ENCODE peak calls at places on chromosome 11, in five cellular contexts. One of them, this sample, is unnamed.

GRCh38 chr11:46099973-46100335 is 21.3 kb downstream of the PHF21A start:
- DNase-seq in ureter: no peak
- DNase-seq in iris pigment epithelial cell: peak
- DNase-seq in activated CD4-positive, alpha-beta memory T cell treated with anti-CD3 and anti-CD28 coated beads for 36 hours: no peak
- DNase-seq in activated effector memory CD4-positive, alpha-beta T cell treated with anti-CD3 and anti-CD28 coated beads, Interleukin-2, amount 50 U/mL, for 16 hours: no peak
- DNase-seq in this sample: no peak

GRCh38 chr11:57321388-57321995 is 3.3 kb downstream of the TNKS1BP1 start:
- DNase-seq in activated CD4-positive, alpha-beta memory T cell treated with anti-CD3 and anti-CD28 coated beads for 36 hours: no peak
- DNase-seq in iris pigment epithelial cell: no peak
- DNase-seq in ureter: no peak
- DNase-seq in activated effector memory CD4-positive, alpha-beta T cell treated with anti-CD3 and anti-CD28 coated beads, Interleukin-2, amount 50 U/mL, for 16 hours: no peak
- DNase-seq in this sample: no peak

GRCh38 chr11:108975641-108976071 is 310.8 kb downstream of the DDX10 start:
- DNase-seq in activated effector memory CD4-positive, alpha-beta T cell treated with anti-CD3 and anti-CD28 coated beads, Interleukin-2, amount 50 U/mL, for 16 hours: no peak
- DNase-seq in iris pigment epithelial cell: no peak
- DNase-seq in activated CD4-positive, alpha-beta memory T cell treated with anti-CD3 and anti-CD28 coated beads for 36 hours: no peak
- DNase-seq in ureter: no peak
- DNase-seq in this sample: no peak

GRCh38 chr11:19768197-19768596 is 55.6 kb downstream of the NAV2 start:
- DNase-seq in activated effector memory CD4-positive, alpha-beta T cell treated with anti-CD3 and anti-CD28 coated beads, Interleukin-2, amount 50 U/mL, for 16 hours: no peak
- DNase-seq in iris pigment epithelial cell: no peak
- DNase-seq in activated CD4-positive, alpha-beta memory T cell treated with anti-CD3 and anti-CD28 coated beads for 36 hours: no peak
- DNase-seq in ureter: no peak
- DNase-seq in this sample: no peak

GRCh38 chr11:108115495-108116140 is 5.7 kb upstream of the ACAT1 start:
- DNase-seq in ureter: peak
- DNase-seq in activated CD4-positive, alpha-beta memory T cell treated with anti-CD3 and anti-CD28 coated beads for 36 hours: no peak
- DNase-seq in iris pigment epithelial cell: peak
- DNase-seq in activated effector memory CD4-positive, alpha-beta T cell treated with anti-CD3 and anti-CD28 coated beads, Interleukin-2, amount 50 U/mL, for 16 hours: no peak
- DNase-seq in this sample: no peak

GRCh38 chr11:102438311-102439062 is 14.1 kb downstream of the TMEM123 start:
- DNase-seq in activated CD4-positive, alpha-beta memory T cell treated with anti-CD3 and anti-CD28 coated beads for 36 hours: peak
- DNase-seq in activated effector memory CD4-positive, alpha-beta T cell treated with anti-CD3 and anti-CD28 coated beads, Interleukin-2, amount 50 U/mL, for 16 hours: peak
- DNase-seq in iris pigment epithelial cell: no peak
- DNase-seq in ureter: no peak
- DNase-seq in this sample: no peak

GRCh38 chr11:19920982-19921381 is 208.3 kb downstream of the NAV2 start:
- DNase-seq in activated CD4-positive, alpha-beta memory T cell treated with anti-CD3 and anti-CD28 coated beads for 36 hours: no peak
- DNase-seq in iris pigment epithelial cell: no peak
- DNase-seq in activated effector memory CD4-positive, alpha-beta T cell treated with anti-CD3 and anti-CD28 coated beads, Interleukin-2, amount 50 U/mL, for 16 hours: no peak
- DNase-seq in ureter: no peak
- DNase-seq in this sample: no peak

GRCh38 chr11:124923296-124923695 is 4.2 kb downstream of the HEPN1 start:
- DNase-seq in activated effector memory CD4-positive, alpha-beta T cell treated with anti-CD3 and anti-CD28 coated beads, Interleukin-2, amount 50 U/mL, for 16 hours: no peak
- DNase-seq in iris pigment epithelial cell: no peak
- DNase-seq in activated CD4-positive, alpha-beta memory T cell treated with anti-CD3 and anti-CD28 coated beads for 36 hours: no peak
- DNase-seq in ureter: no peak
- DNase-seq in this sample: no peak

GRCh38 chr11:86261328-86261727 is 16.8 kb downstream of the EED start:
- DNase-seq in ureter: no peak
- DNase-seq in activated effector memory CD4-positive, alpha-beta T cell treated with anti-CD3 and anti-CD28 coated beads, Interleukin-2, amount 50 U/mL, for 16 hours: no peak
- DNase-seq in iris pigment epithelial cell: no peak
- DNase-seq in activated CD4-positive, alpha-beta memory T cell treated with anti-CD3 and anti-CD28 coated beads for 36 hours: no peak
- DNase-seq in this sample: no peak

GRCh38 chr11:113162590-113162961 is 151.8 kb upstream of the TTC12 start:
- DNase-seq in iris pigment epithelial cell: no peak
- DNase-seq in ureter: no peak
- DNase-seq in activated effector memory CD4-positive, alpha-beta T cell treated with anti-CD3 and anti-CD28 coated beads, Interleukin-2, amount 50 U/mL, for 16 hours: no peak
- DNase-seq in activated CD4-positive, alpha-beta memory T cell treated with anti-CD3 and anti-CD28 coated beads for 36 hours: no peak
- DNase-seq in this sample: no peak

GRCh38 chr11:8297781-8298440 is 34.2 kb upstream of the LMO1 start:
- DNase-seq in iris pigment epithelial cell: no peak
- DNase-seq in activated CD4-positive, alpha-beta memory T cell treated with anti-CD3 and anti-CD28 coated beads for 36 hours: no peak
- DNase-seq in ureter: peak
- DNase-seq in activated effector memory CD4-positive, alpha-beta T cell treated with anti-CD3 and anti-CD28 coated beads, Interleukin-2, amount 50 U/mL, for 16 hours: peak
- DNase-seq in this sample: no peak

GRCh38 chr11:16840951-16841350 is 102.5 kb downstream of the C11orf58 start:
- DNase-seq in activated effector memory CD4-positive, alpha-beta T cell treated with anti-CD3 and anti-CD28 coated beads, Interleukin-2, amount 50 U/mL, for 16 hours: no peak
- DNase-seq in activated CD4-positive, alpha-beta memory T cell treated with anti-CD3 and anti-CD28 coated beads for 36 hours: no peak
- DNase-seq in ureter: no peak
- DNase-seq in iris pigment epithelial cell: no peak
- DNase-seq in this sample: no peak

GRCh38 chr11:65381721-65382035 is 768 bp downstream of the SLC25A45 start:
- DNase-seq in activated CD4-positive, alpha-beta memory T cell treated with anti-CD3 and anti-CD28 coated beads for 36 hours: no peak
- DNase-seq in iris pigment epithelial cell: peak
- DNase-seq in activated effector memory CD4-positive, alpha-beta T cell treated with anti-CD3 and anti-CD28 coated beads, Interleukin-2, amount 50 U/mL, for 16 hours: no peak
- DNase-seq in ureter: peak
- DNase-seq in this sample: peak

GRCh38 chr11:122979815-122980656 is 1.6 kb downstream of the BSX start:
- DNase-seq in activated effector memory CD4-positive, alpha-beta T cell treated with anti-CD3 and anti-CD28 coated beads, Interleukin-2, amount 50 U/mL, for 16 hours: no peak
- DNase-seq in iris pigment epithelial cell: no peak
- DNase-seq in ureter: no peak
- DNase-seq in activated CD4-positive, alpha-beta memory T cell treated with anti-CD3 and anti-CD28 coated beads for 36 hours: no peak
- DNase-seq in this sample: no peak

GRCh38 chr11:133790995-133791394 is 54.3 kb downstream of the SPATA19 start:
- DNase-seq in activated effector memory CD4-positive, alpha-beta T cell treated with anti-CD3 and anti-CD28 coated beads, Interleukin-2, amount 50 U/mL, for 16 hours: no peak
- DNase-seq in activated CD4-positive, alpha-beta memory T cell treated with anti-CD3 and anti-CD28 coated beads for 36 hours: no peak
- DNase-seq in iris pigment epithelial cell: no peak
- DNase-seq in ureter: no peak
- DNase-seq in this sample: no peak

GRCh38 chr11:13337986-13338436 is 60.4 kb downstream of the BMAL1 start:
- DNase-seq in activated effector memory CD4-positive, alpha-beta T cell treated with anti-CD3 and anti-CD28 coated beads, Interleukin-2, amount 50 U/mL, for 16 hours: no peak
- DNase-seq in ureter: no peak
- DNase-seq in activated CD4-positive, alpha-beta memory T cell treated with anti-CD3 and anti-CD28 coated beads for 36 hours: no peak
- DNase-seq in iris pigment epithelial cell: peak
- DNase-seq in this sample: no peak

GRCh38 chr11:129275825-129276224 is 83.7 kb upstream of the ARHGAP32 start:
- DNase-seq in iris pigment epithelial cell: no peak
- DNase-seq in activated CD4-positive, alpha-beta memory T cell treated with anti-CD3 and anti-CD28 coated beads for 36 hours: no peak
- DNase-seq in ureter: no peak
- DNase-seq in activated effector memory CD4-positive, alpha-beta T cell treated with anti-CD3 and anti-CD28 coated beads, Interleukin-2, amount 50 U/mL, for 16 hours: no peak
- DNase-seq in this sample: no peak

GRCh38 chr11:26578998-26579635 is 7.1 kb upstream of the MUC15 start:
- DNase-seq in activated effector memory CD4-positive, alpha-beta T cell treated with anti-CD3 and anti-CD28 coated beads, Interleukin-2, amount 50 U/mL, for 16 hours: no peak
- DNase-seq in ureter: no peak
- DNase-seq in iris pigment epithelial cell: peak
- DNase-seq in activated CD4-positive, alpha-beta memory T cell treated with anti-CD3 and anti-CD28 coated beads for 36 hours: no peak
- DNase-seq in this sample: no peak

GRCh38 chr11:95076416-95076815 is 9.7 kb downstream of the SRSF8 start:
- DNase-seq in activated CD4-positive, alpha-beta memory T cell treated with anti-CD3 and anti-CD28 coated beads for 36 hours: no peak
- DNase-seq in ureter: no peak
- DNase-seq in iris pigment epithelial cell: peak
- DNase-seq in activated effector memory CD4-positive, alpha-beta T cell treated with anti-CD3 and anti-CD28 coated beads, Interleukin-2, amount 50 U/mL, for 16 hours: no peak
- DNase-seq in this sample: no peak

GRCh38 chr11:27158763-27159679 is 118.4 kb downstream of the BBOX1 start:
- DNase-seq in ureter: peak
- DNase-seq in activated effector memory CD4-positive, alpha-beta T cell treated with anti-CD3 and anti-CD28 coated beads, Interleukin-2, amount 50 U/mL, for 16 hours: no peak
- DNase-seq in iris pigment epithelial cell: peak
- DNase-seq in activated CD4-positive, alpha-beta memory T cell treated with anti-CD3 and anti-CD28 coated beads for 36 hours: peak
- DNase-seq in this sample: peak

GRCh38 chr11:61541568-61541967 is 33.0 kb downstream of the LRRC10B start:
- DNase-seq in activated CD4-positive, alpha-beta memory T cell treated with anti-CD3 and anti-CD28 coated beads for 36 hours: no peak
- DNase-seq in iris pigment epithelial cell: peak
- DNase-seq in activated effector memory CD4-positive, alpha-beta T cell treated with anti-CD3 and anti-CD28 coated beads, Interleukin-2, amount 50 U/mL, for 16 hours: no peak
- DNase-seq in ureter: no peak
- DNase-seq in this sample: peak

GRCh38 chr11:129743029-129743846 is 72.4 kb upstream of the TMEM45B start:
- DNase-seq in activated effector memory CD4-positive, alpha-beta T cell treated with anti-CD3 and anti-CD28 coated beads, Interleukin-2, amount 50 U/mL, for 16 hours: no peak
- DNase-seq in ureter: no peak
- DNase-seq in activated CD4-positive, alpha-beta memory T cell treated with anti-CD3 and anti-CD28 coated beads for 36 hours: no peak
- DNase-seq in iris pigment epithelial cell: peak
- DNase-seq in this sample: no peak

GRCh38 chr11:8063319-8063718 is 17.7 kb upstream of the TUB start:
- DNase-seq in activated CD4-positive, alpha-beta memory T cell treated with anti-CD3 and anti-CD28 coated beads for 36 hours: no peak
- DNase-seq in iris pigment epithelial cell: peak
- DNase-seq in ureter: no peak
- DNase-seq in activated effector memory CD4-positive, alpha-beta T cell treated with anti-CD3 and anti-CD28 coated beads, Interleukin-2, amount 50 U/mL, for 16 hours: no peak
- DNase-seq in this sample: no peak

GRCh38 chr11:127106142-127106541 is 105.6 kb upstream of the KIRREL3 start:
- DNase-seq in activated effector memory CD4-positive, alpha-beta T cell treated with anti-CD3 and anti-CD28 coated beads, Interleukin-2, amount 50 U/mL, for 16 hours: no peak
- DNase-seq in activated CD4-positive, alpha-beta memory T cell treated with anti-CD3 and anti-CD28 coated beads for 36 hours: no peak
- DNase-seq in iris pigment epithelial cell: no peak
- DNase-seq in ureter: no peak
- DNase-seq in this sample: peak

GRCh38 chr11:15724611-15725010 is 609.9 kb downstream of the INSC start:
- DNase-seq in iris pigment epithelial cell: no peak
- DNase-seq in ureter: no peak
- DNase-seq in activated CD4-positive, alpha-beta memory T cell treated with anti-CD3 and anti-CD28 coated beads for 36 hours: no peak
- DNase-seq in activated effector memory CD4-positive, alpha-beta T cell treated with anti-CD3 and anti-CD28 coated beads, Interleukin-2, amount 50 U/mL, for 16 hours: no peak
- DNase-seq in this sample: no peak

GRCh38 chr11:86559311-86559945 is 113.0 kb downstream of the ME3 start:
- DNase-seq in activated CD4-positive, alpha-beta memory T cell treated with anti-CD3 and anti-CD28 coated beads for 36 hours: no peak
- DNase-seq in ureter: no peak
- DNase-seq in iris pigment epithelial cell: peak
- DNase-seq in activated effector memory CD4-positive, alpha-beta T cell treated with anti-CD3 and anti-CD28 coated beads, Interleukin-2, amount 50 U/mL, for 16 hours: no peak
- DNase-seq in this sample: no peak

GRCh38 chr11:86575208-86575855 is 97.1 kb downstream of the ME3 start:
- DNase-seq in activated CD4-positive, alpha-beta memory T cell treated with anti-CD3 and anti-CD28 coated beads for 36 hours: no peak
- DNase-seq in ureter: no peak
- DNase-seq in iris pigment epithelial cell: peak
- DNase-seq in activated effector memory CD4-positive, alpha-beta T cell treated with anti-CD3 and anti-CD28 coated beads, Interleukin-2, amount 50 U/mL, for 16 hours: no peak
- DNase-seq in this sample: no peak

GRCh38 chr11:57680552-57680874 is 12.6 kb downstream of the ZDHHC5 start:
- DNase-seq in activated effector memory CD4-positive, alpha-beta T cell treated with anti-CD3 and anti-CD28 coated beads, Interleukin-2, amount 50 U/mL, for 16 hours: no peak
- DNase-seq in ureter: no peak
- DNase-seq in activated CD4-positive, alpha-beta memory T cell treated with anti-CD3 and anti-CD28 coated beads for 36 hours: no peak
- DNase-seq in iris pigment epithelial cell: peak
- DNase-seq in this sample: no peak

GRCh38 chr11:117228091-117228490 is 3.8 kb downstream of the PCSK7 start:
- DNase-seq in activated effector memory CD4-positive, alpha-beta T cell treated with anti-CD3 and anti-CD28 coated beads, Interleukin-2, amount 50 U/mL, for 16 hours: peak
- DNase-seq in ureter: no peak
- DNase-seq in activated CD4-positive, alpha-beta memory T cell treated with anti-CD3 and anti-CD28 coated beads for 36 hours: no peak
- DNase-seq in iris pigment epithelial cell: no peak
- DNase-seq in this sample: no peak

GRCh38 chr11:1459219-1459575 is 27.4 kb downstream of the MOB2 start:
- DNase-seq in activated CD4-positive, alpha-beta memory T cell treated with anti-CD3 and anti-CD28 coated beads for 36 hours: no peak
- DNase-seq in activated effector memory CD4-positive, alpha-beta T cell treated with anti-CD3 and anti-CD28 coated beads, Interleukin-2, amount 50 U/mL, for 16 hours: no peak
- DNase-seq in iris pigment epithelial cell: no peak
- DNase-seq in ureter: no peak
- DNase-seq in this sample: no peak